ENCODE peak calls at places on chromosomes 1 and 21, in ten cellular contexts. R is heart right ventricle; N is cardiac muscle cell; B is pancreas; L is CD4-positive, alpha-beta memory T cell; P is CD8-positive, alpha-beta T cell; U is H1; J is WERI-Rb-1; V is transverse colon; H is CD4-positive, alpha-beta T cell. G is an unnamed sample.

GRCh38 chr1:23995431-23995837 is 15.3 kb upstream of the SRSF10 start:
- DNase-seq in R (no peak), N (no peak), B (no peak), L (no peak), P (no peak), U (no peak), J (no peak), V (no peak), H (no peak), G (no peak)

GRCh38 chr1:59379028-59379728 is 82.3 kb downstream of the FGGY start:
- DNase-seq in R (no peak), N (no peak), B (no peak), L (no peak), P (no peak), U (no peak), J (no peak), V (no peak), H (no peak), G (no peak)

GRCh38 chr1:32818804-32819541 is 1.5 kb downstream of the S100PBP start:
- DNase-seq in R (no peak), N (peak), B (no peak), L (peak), P (no peak), U (no peak), J (no peak), V (peak), H (no peak), G (peak)

GRCh38 chr1:31101147-31101502 is 35.6 kb upstream of the PUM1 start:
- DNase-seq in R (peak), N (no peak), B (no peak), L (no peak), P (no peak), U (no peak), J (no peak), V (no peak), H (no peak), G (no peak)

GRCh38 chr1:58722414-58722813 is 22.6 kb upstream of the MYSM1 start:
- DNase-seq in R (no peak), N (no peak), B (no peak), L (no peak), P (no peak), U (no peak), J (no peak), V (no peak), H (no peak), G (no peak)

GRCh38 chr1:116374340-116375164 is 1.5 kb downstream of the ATP1A1 start:
- DNase-seq in R (no peak), N (peak), B (no peak), L (peak), P (peak), U (no peak), J (no peak), V (peak), H (peak), G (peak)

GRCh38 chr1:147168626-147169058 is 3.6 kb downstream of the PRKAB2 start:
- DNase-seq in R (no peak), N (peak), B (peak), L (no peak), P (no peak), U (no peak), J (no peak), V (peak), H (no peak), G (peak)

GRCh38 chr1:1308756-1309524 is 543 bp downstream of the PUSL1 start:
- DNase-seq in R (no peak), N (no peak), B (peak), L (no peak), P (no peak), U (peak), J (peak), V (peak), H (no peak), G (peak)

GRCh38 chr1:61434276-61434675 is 290.7 kb downstream of the TM2D1 start:
- DNase-seq in R (no peak), N (no peak), B (no peak), L (no peak), P (no peak), U (no peak), J (no peak), V (no peak), H (no peak), G (no peak)

GRCh38 chr1:7299329-7299799 is 471.7 kb upstream of the VAMP3 start:
- DNase-seq in R (peak), N (no peak), B (peak), L (no peak), P (no peak), U (peak), J (no peak), V (peak), H (no peak), G (no peak)

GRCh38 chr21:41377715-41378114 is 15.9 kb downstream of the MX2 start:
- DNase-seq in R (no peak), N (no peak), B (no peak), L (no peak), P (no peak), U (no peak), J (no peak), V (no peak), H (no peak), G (no peak)

GRCh38 chr1:29122662-29122986 is 1.1 kb downstream of the TMEM200B start:
- DNase-seq in R (peak), N (peak), B (peak), L (peak), P (no peak), U (peak), J (no peak), V (peak), H (no peak), G (no peak)

GRCh38 chr1:110878993-110879392 is 6.0 kb downstream of the CD53 start:
- DNase-seq in R (no peak), N (no peak), B (no peak), L (no peak), P (no peak), U (no peak), J (no peak), V (no peak), H (no peak), G (no peak)
- H3K27ac ChIP-seq in R (no peak), N (no peak), B (no peak), L (peak), P (peak), U (no peak), J (no peak), V (no peak), H (peak), G (no peak)

DNA sequence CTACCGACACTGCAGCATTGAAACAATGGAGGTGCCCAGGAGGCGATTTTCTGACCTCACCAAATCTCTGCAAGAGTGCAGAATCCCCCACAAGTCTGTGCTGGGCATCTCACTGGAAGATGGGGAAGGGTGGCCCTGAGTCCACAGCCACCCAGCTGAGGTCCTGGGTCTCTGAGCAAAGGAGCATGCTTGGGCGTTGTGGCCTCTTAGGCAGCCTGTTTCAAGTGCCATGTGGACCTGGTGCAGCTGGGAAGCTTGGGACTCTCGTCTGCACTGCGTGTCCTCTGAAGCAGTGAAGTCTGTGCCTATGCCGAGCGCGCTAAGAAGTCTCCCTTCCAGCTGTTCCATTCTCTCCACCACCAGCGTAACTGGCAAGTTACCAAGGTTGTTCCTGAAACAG is 4.9 kb upstream of the PLA2G2C start:
- DNase-seq in R (no peak), N (no peak), B (no peak), L (no peak), P (no peak), U (no peak), J (no peak), V (no peak), H (no peak), G (no peak)
- H3K27ac ChIP-seq in R (no peak), N (no peak), B (no peak), L (no peak), P (no peak), U (no peak), J (no peak), V (peak), H (no peak), G (no peak)

GRCh38 chr1:4972761-4973320 is 318.4 kb downstream of the AJAP1 start:
- DNase-seq in R (no peak), N (no peak), B (no peak), L (no peak), P (no peak), U (no peak), J (no peak), V (no peak), H (no peak), G (no peak)
- H3K27ac ChIP-seq in R (no peak), N (no peak), B (no peak), L (no peak), P (no peak), U (no peak), J (no peak), V (no peak), H (no peak), G (no peak)

GRCh38 chr1:35454616-35455015 is 102.6 kb downstream of the KIAA0319L start:
- DNase-seq in R (no peak), N (no peak), B (no peak), L (no peak), P (no peak), U (no peak), J (no peak), V (no peak), H (no peak), G (no peak)
- H3K27ac ChIP-seq in R (no peak), N (no peak), B (peak), L (no peak), P (no peak), U (no peak), J (no peak), V (peak), H (no peak), G (no peak)

GRCh38 chr21:18409579-18409978 is 6.0 kb upstream of the TMPRSS15 start:
- DNase-seq in R (no peak), N (no peak), B (no peak), L (no peak), P (no peak), U (no peak), J (no peak), V (no peak), H (no peak), G (no peak)

GRCh38 chr21:18398843-18399242 is 4.7 kb downstream of the TMPRSS15 start:
- DNase-seq in R (no peak), N (no peak), B (no peak), L (no peak), P (no peak), U (no peak), J (no peak), V (no peak), H (no peak), G (no peak)

DNA sequence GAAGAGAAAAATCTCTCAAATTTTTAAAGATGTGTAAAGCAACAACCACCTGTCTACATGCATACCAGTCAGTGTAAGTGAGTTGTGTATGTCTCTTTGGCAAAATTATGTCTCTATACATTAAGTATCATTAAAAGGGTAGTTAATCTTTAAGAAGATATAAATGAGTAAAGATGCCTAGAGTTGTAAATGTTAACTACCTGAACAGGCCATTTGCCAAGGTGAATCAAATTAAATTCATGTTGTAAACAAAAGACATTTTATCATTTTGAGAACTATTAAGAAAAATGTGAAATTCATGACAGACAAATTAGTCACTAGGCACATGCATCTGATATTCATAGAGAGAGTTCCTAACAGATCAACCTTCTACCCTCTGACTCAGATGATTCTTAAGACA is at the start of gene TMPRSS15:
- DNase-seq in R (no peak), N (no peak), B (no peak), L (no peak), P (no peak), U (no peak), J (no peak), V (no peak), H (no peak), G (no peak)
- H3K27ac ChIP-seq in R (no peak), N (no peak), B (no peak), L (no peak), P (no peak), U (no peak), J (no peak), V (no peak), H (no peak), G (peak)

GRCh38 chr1:221634606-221635005 is 107.3 kb downstream of the DUSP10 start:
- DNase-seq in R (no peak), N (no peak), B (no peak), L (no peak), P (no peak), U (no peak), J (no peak), V (no peak), H (no peak), G (no peak)

GRCh38 chr1:221635305-221635704 is 106.6 kb downstream of the DUSP10 start:
- DNase-seq in R (no peak), N (no peak), B (no peak), L (no peak), P (no peak), U (no peak), J (no peak), V (no peak), H (no peak), G (no peak)

GRCh38 chr1:221636096-221636495 is 105.8 kb downstream of the DUSP10 start:
- DNase-seq in R (no peak), N (no peak), B (no peak), L (no peak), P (no peak), U (no peak), J (no peak), V (no peak), H (no peak), G (no peak)

GRCh38 chr1:221636967-221637366 is 104.9 kb downstream of the DUSP10 start:
- DNase-seq in R (no peak), N (no peak), B (no peak), L (no peak), P (no peak), U (no peak), J (no peak), V (no peak), H (no peak), G (no peak)

GRCh38 chr1:221637641-221638041 is 104.2 kb downstream of the DUSP10 start:
- DNase-seq in R (peak), N (peak), B (no peak), L (no peak), P (no peak), U (no peak), J (no peak), V (no peak), H (no peak), G (no peak)
- H3K27ac ChIP-seq in R (no peak), N (no peak), B (no peak), L (no peak), P (no peak), U (no peak), J (no peak), V (no peak), H (no peak), G (no peak)

DNA sequence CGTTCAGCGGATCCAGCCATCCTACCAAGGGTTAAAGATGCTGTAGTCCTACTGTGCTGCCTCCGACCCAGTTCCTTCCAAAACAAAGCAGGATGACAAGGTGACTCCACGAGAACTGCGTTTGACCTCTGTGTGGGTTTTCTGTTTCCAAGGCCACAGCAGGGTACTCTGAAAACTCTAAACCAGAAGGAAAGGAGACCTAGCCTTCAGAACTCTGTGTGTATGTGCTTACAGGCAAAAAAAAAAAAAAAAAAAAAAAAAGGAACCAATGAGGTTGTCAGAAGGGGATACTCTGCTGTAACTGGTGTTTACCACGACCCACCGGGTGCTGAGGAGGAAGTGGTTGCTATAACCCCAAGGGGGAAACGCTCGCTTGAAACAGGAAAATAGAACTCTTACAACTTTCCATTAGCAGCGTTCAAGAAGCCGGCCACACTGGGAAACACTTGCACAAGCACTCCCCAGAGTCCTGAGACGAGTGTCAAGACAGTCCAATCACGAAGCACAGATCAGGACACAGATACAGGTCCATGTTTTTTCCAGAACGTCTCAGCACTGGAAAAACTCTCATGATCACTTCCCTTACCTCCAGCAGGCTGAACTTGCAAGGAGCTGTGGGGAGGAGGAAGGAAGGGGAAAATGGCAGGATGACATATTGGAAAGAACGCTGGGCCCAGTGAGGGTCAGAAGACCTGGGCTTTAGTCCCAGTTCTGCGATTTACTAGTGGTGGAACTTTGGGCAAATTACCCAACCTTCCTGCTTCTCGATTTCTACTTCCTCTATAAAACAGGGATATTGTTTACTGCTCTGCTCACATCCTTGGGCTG is 64.0 kb downstream of the ITPKB start:
- DNase-seq in R (peak), N (no peak), B (no peak), L (peak), P (peak), U (no peak), J (no peak), V (peak), H (peak), G (peak)
- H3K27ac ChIP-seq in R (peak), N (no peak), B (peak), L (peak), P (peak), U (no peak), J (no peak), V (peak), H (peak), G (peak)

GRCh38 chr1:41370225-41370624 is 9.0 kb downstream of the FOXO6 start:
- DNase-seq in R (no peak), N (no peak), B (no peak), L (no peak), P (no peak), U (no peak), J (no peak), V (no peak), H (no peak), G (no peak)

GRCh38 chr1:41373373-41373772 is 12.1 kb downstream of the FOXO6 start:
- DNase-seq in R (no peak), N (no peak), B (no peak), L (no peak), P (no peak), U (no peak), J (no peak), V (no peak), H (no peak), G (no peak)

GRCh38 chr1:41372600-41372993 is 11.4 kb downstream of the FOXO6 start:
- DNase-seq in R (no peak), N (no peak), B (no peak), L (no peak), P (no peak), U (no peak), J (no peak), V (no peak), H (no peak), G (no peak)

GRCh38 chr1:41370756-41371420 is 9.7 kb downstream of the FOXO6 start:
- DNase-seq in R (no peak), N (peak), B (no peak), L (no peak), P (no peak), U (no peak), J (no peak), V (no peak), H (no peak), G (no peak)

DNA sequence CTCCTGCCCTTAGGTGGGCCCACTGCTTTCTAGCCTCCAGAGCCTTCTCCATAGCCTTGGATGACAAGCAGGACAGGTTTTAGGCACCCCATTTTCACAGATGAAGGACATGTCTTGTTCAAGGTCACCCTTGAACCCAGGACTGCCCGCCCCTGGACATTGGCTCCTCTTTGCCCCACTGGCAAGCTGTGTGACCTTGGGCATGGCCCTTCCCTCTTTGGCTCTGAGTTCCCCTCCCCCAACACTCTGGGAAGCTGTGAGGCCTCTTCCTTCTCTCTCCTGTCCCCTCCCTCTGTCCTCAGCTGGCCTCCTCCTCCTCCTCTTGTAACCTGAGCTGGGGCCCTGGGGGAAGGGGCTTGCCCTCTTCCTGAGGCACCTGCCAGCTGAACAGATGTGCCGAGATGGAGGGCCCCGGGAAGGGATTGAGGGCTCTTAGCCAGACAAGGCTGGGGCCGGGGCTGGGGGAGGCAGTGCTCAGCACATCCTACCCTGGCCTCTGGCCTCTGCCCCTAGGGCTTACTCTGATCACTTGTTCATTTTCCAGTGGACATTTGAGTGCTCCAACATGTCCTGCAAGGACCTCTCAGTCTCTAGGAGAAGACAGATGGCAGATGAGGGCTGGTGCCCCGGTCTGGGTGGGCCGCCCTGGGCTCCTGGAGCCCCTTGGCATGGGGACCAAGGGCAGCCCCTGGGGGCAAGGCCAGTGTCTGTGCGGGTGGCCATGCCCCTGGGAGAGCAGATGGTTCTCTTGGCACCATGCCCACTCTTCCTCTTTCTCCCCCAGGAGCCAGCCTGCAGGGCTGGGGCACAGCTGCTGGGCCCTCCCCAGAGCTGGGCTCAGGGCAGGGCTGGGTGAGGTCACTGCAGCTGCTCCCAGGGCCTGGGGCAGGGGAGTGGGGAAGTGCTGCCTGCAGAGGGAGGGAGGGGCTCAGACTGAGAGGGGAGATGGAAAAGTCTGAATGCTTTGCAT is 10.7 kb downstream of the FOXO6 start:
- DNase-seq in R (peak), N (peak), B (no peak), L (no peak), P (no peak), U (peak), J (peak), V (no peak), H (no peak), G (no peak)
- H3K27ac ChIP-seq in R (peak), N (peak), B (no peak), L (no peak), P (no peak), U (no peak), J (peak), V (no peak), H (no peak), G (no peak)

GRCh38 chr1:202254454-202255252 is 61.1 kb downstream of the LGR6 start:
- DNase-seq in R (no peak), N (no peak), B (no peak), L (no peak), P (no peak), U (peak), J (peak), V (no peak), H (no peak), G (no peak)
- H3K27ac ChIP-seq in R (no peak), N (no peak), B (no peak), L (no peak), P (no peak), U (no peak), J (no peak), V (no peak), H (no peak), G (no peak)

G was measured in Peyer's patch.